ENCODE peak calls at places on chromosomes 2 and 18, in eight cellular contexts. A, G, Z, F, K, E, Y and I are unnamed samples.

GRCh38 chr2:7015007-7015950 is 98.1 kb downstream of the RNF144A start:
- DNase-seq in G (no peak), A (no peak), K (no peak), Y (no peak), F (no peak), Z (no peak), E (no peak), I (no peak)

GRCh38 chr2:217849576-217849975 is 153.2 kb downstream of the TNS1 start:
- DNase-seq in F (no peak), E (no peak), A (no peak), K (no peak), Z (no peak), Y (no peak), G (no peak), I (peak; percentile 55)

GRCh38 chr18:23933407-23933806 is 81.1 kb upstream of the TTC39C start:
- DNase-seq in G (no peak), K (no peak), Y (no peak), A (no peak), F (no peak), E (no peak), Z (no peak), I (no peak)

GRCh38 chr2:23600336-23600735 is 215.4 kb downstream of the KLHL29 start:
- DNase-seq in G (no peak), F (no peak), A (no peak), Z (no peak), E (no peak), K (no peak), Y (no peak), I (peak; percentile 43)

GRCh38 chr2:165698621-165698946 is 95.5 kb downstream of the GALNT3 start:
- DNase-seq in K (no peak), A (peak; percentile 64), Z (peak; percentile 32), G (peak; percentile 62), Y (no peak), E (no peak), F (peak; percentile 52), I (no peak)

GRCh38 chr2:236772220-236772837 is 202.7 kb downstream of the ACKR3 start:
- DNase-seq in F (no peak), Y (no peak), Z (no peak), A (no peak), E (no peak), G (no peak), K (no peak), I (no peak)

GRCh38 chr2:105324732-105325131 is 4.8 kb downstream of the TGFBRAP1 start:
- DNase-seq in A (no peak), G (peak; percentile 82), Z (no peak), F (no peak), E (no peak), Y (no peak), K (no peak), I (no peak)

GRCh38 chr2:68251855-68252406 is 401 bp downstream of the PPP3R1 start:
- DNase-seq in E (peak; percentile 32), G (no peak), Y (peak; percentile 87), F (no peak), A (peak; percentile 20), Z (peak; percentile 19), K (peak; percentile 31), I (peak; percentile 62)

GRCh38 chr2:211457325-211457724 is 900.9 kb downstream of the CPS1 start:
- DNase-seq in Y (no peak), E (no peak), K (no peak), A (no peak), F (no peak), Z (no peak), G (no peak), I (no peak)

GRCh38 chr2:112627060-112628040 is 18.4 kb upstream of the SLC20A1 start:
- DNase-seq in F (peak; percentile 85), E (no peak), A (no peak), G (peak; percentile 95), K (no peak), Y (no peak), Z (peak; percentile 86), I (peak; percentile 79)

GRCh38 chr2:112626604-112627059 is 19.1 kb upstream of the SLC20A1 start:
- DNase-seq in A (peak; percentile 52), G (no peak), E (peak; percentile 58), Y (peak; percentile 88), K (peak; percentile 63), F (peak; percentile 75), Z (peak; percentile 41), I (peak; percentile 79)

GRCh38 chr2:112629823-112630222 is 15.9 kb upstream of the SLC20A1 start:
- DNase-seq in Z (no peak), E (no peak), G (no peak), K (no peak), F (no peak), A (no peak), Y (no peak), I (no peak)

GRCh38 chr2:112630268-112630667 is 15.5 kb upstream of the SLC20A1 start:
- DNase-seq in Z (no peak), K (no peak), Y (no peak), F (no peak), G (no peak), A (no peak), E (no peak), I (no peak)

DNA sequence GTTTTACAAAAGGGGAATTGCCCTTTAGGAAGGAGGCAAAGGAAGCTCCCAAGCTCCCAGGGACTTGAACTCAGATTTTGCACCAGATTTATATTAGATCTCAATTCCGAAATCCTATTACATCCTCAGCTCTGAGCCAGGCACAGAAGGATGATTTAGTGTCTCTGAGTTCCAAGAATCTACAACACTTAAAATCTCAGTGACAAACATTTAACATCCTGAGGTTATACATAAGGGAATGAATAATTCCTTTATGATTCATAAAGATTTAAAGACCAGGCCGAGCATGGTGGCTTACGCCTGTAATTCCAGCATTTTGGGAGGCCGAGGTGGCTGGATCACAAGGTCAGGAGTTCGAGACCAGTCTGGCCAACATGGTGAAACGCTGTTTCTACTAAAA is 16.5 kb upstream of the SLC20A1 start:
- DNase-seq in A (no peak), K (no peak), F (no peak), Z (no peak), Y (no peak), E (no peak), G (no peak), I (no peak)
- H3K27ac ChIP-seq in A (no peak overlapping the region), K (no peak overlapping the region), F (peak overlapping the region; percentile 93), Z (no peak overlapping the region), Y (no peak overlapping the region), E (no peak overlapping the region), G (peak overlapping the region; percentile 51), I (no peak overlapping the region)

DNA sequence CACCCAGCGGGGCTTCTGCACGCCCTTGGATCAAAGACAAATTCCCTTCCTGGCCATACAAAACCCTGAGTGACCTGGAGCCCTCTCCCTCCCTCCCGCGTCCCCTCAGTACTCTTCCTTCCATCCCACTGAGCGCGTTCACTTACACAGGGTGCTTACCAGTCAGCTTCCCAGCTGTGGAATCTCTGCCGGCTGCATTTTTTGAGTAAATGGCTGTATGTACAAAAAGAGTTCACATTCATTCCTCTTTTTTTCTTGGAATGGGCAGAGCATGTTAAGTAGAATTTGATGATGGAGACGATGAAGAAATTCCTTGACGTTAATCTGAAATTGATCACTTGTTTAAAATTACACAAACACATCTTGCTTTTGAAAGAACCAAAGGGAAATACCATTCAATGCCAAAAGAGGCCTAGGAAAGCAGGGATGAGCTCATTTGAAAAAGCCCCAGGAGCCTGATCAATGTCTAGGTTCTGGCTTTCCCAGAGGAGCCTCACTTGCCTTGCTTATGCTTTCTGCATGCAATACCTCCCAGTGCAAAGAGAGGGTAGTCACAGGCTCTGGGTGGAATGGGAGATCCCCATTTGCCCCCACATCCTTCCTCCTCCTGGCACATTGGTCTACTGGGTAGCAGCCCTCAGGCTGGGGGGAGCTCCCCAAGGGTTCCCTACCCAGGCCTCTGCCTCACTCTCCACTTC is 12.2 kb upstream of the SMAD7 start:
- DNase-seq in Y (no peak), A (no peak), K (no peak), E (no peak), G (no peak), Z (no peak), F (no peak), I (no peak)
- H3K27ac ChIP-seq in Y (peak overlapping the region; percentile 13), A (no peak overlapping the region), K (no peak overlapping the region), E (no peak overlapping the region), G (no peak overlapping the region), Z (no peak overlapping the region), F (peak overlapping the region; percentile 18), I (no peak overlapping the region)

GRCh38 chr2:195985731-195986130 is 82.9 kb downstream of the DNAH7 start:
- DNase-seq in G (no peak), A (no peak), F (no peak), Y (no peak), Z (no peak), E (no peak), K (no peak), I (no peak)

DNA sequence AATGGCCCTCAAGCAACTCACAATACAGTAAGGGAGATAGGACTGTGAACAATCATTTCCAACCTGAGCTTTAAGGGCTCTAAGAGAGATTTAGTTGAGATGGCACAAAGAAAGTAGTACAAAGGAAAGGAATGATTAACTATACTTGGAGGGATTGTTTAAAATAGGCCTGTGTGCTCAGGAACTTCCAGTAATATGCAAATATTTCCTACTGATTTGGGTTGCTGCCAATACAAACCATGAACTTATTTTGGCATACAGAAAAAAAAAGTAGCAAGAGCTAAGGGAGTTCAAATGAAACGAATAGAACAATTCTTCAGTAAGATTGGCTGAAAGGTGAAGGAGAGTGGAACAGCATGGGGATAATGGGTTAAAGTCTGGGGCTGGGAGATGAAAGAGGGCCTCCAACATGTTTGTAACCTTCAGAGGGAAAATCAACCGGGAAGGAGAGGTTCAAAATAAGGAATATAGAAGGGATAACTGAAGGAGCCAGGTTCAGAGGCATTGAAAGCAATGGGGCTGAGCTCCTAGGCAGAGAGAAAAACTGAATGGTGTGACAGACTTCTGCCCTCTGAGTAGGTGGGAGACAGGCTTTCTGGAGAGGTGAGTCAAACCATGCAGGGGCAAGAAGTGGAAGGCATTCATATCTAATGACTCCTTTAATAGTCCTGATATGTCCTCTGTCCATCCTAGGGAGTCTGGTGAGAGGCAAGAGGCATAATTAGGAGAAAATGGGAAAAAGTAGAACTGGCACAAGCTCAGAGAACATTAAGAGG is 83.5 kb downstream of the DNAH7 start:
- DNase-seq in Y (no peak), F (no peak), A (no peak), Z (no peak), G (no peak), E (no peak), K (no peak), I (no peak)
- H3K27ac ChIP-seq in Y (no peak overlapping the region), F (no peak overlapping the region), A (no peak overlapping the region), Z (no peak overlapping the region), G (no peak overlapping the region), E (no peak overlapping the region), K (no peak overlapping the region), I (no peak overlapping the region)

GRCh38 chr2:112831956-112832567 is 4.5 kb downstream of the IL1B start:
- DNase-seq in A (no peak), F (no peak), Y (no peak), G (no peak), E (no peak), K (no peak), Z (no peak), I (no peak)

GRCh38 chr2:112833532-112833931 is 3.0 kb downstream of the IL1B start:
- DNase-seq in Y (no peak), G (no peak), A (no peak), K (no peak), Z (no peak), F (no peak), E (no peak), I (no peak)

GRCh38 chr2:112835553-112836535 is 735 bp downstream of the IL1B start:
- DNase-seq in Y (no peak), E (no peak), F (no peak), Z (no peak), K (no peak), G (no peak), A (no peak), I (no peak)

GRCh38 chr2:112836695-112837117 is at the start of gene IL1B:
- DNase-seq in K (no peak), F (peak; percentile 16), Z (no peak), A (no peak), E (no peak), Y (no peak), G (peak; percentile 81), I (no peak)

GRCh38 chr2:112834379-112835014 is 2.1 kb downstream of the IL1B start:
- DNase-seq in A (no peak), G (no peak), F (peak; percentile 20), E (no peak), K (no peak), Y (no peak), Z (no peak), I (no peak)
- H3K27ac ChIP-seq in A (no peak overlapping the region), G (peak overlapping the region; percentile 98), F (peak overlapping the region; percentile 48), E (no peak overlapping the region), K (no peak overlapping the region), Y (no peak overlapping the region), Z (no peak overlapping the region), I (no peak overlapping the region)